ENCODE peak calls at places on chromosomes 2 and 18, in six cellular contexts. One of them, this sample, is unnamed.
A peak's percentile ranks its signal among the peaks of the same experiment; 100 is the strongest.

GRCh38 chr2:179443175-179443574 is 178.5 kb upstream of the SESTD1 start:
- DNase-seq in transverse colon: no peak
- DNase-seq in HCT116: no peak
- DNase-seq in PC-3: no peak
- DNase-seq in left ventricle myocardium inferior: peak; percentile 52
- DNase-seq in lower lobe of right lung: no peak
- DNase-seq in this sample: no peak

GRCh38 chr2:23453936-23454460 is 69.0 kb downstream of the KLHL29 start:
- DNase-seq in HCT116: no peak
- DNase-seq in lower lobe of right lung: no peak
- DNase-seq in PC-3: no peak
- DNase-seq in transverse colon: no peak
- DNase-seq in left ventricle myocardium inferior: no peak
- DNase-seq in this sample: no peak

GRCh38 chr2:72126186-72127100 is 21.2 kb downstream of the CYP26B1 start:
- DNase-seq in transverse colon: no peak
- DNase-seq in lower lobe of right lung: no peak
- DNase-seq in HCT116: no peak
- DNase-seq in left ventricle myocardium inferior: no peak
- DNase-seq in PC-3: no peak
- DNase-seq in this sample: no peak

GRCh38 chr2:210162466-210163124 is 8.6 kb downstream of the KANSL1L start:
- DNase-seq in transverse colon: no peak
- DNase-seq in lower lobe of right lung: no peak
- DNase-seq in left ventricle myocardium inferior: no peak
- DNase-seq in PC-3: no peak
- DNase-seq in HCT116: no peak
- DNase-seq in this sample: no peak

GRCh38 chr2:201669865-201670264 is 26.6 kb upstream of the TMEM237 start:
- DNase-seq in lower lobe of right lung: no peak
- DNase-seq in HCT116: no peak
- DNase-seq in left ventricle myocardium inferior: no peak
- DNase-seq in PC-3: no peak
- DNase-seq in transverse colon: no peak
- DNase-seq in this sample: no peak

GRCh38 chr2:133461484-133461883 is 106.8 kb downstream of the NCKAP5 start:
- DNase-seq in lower lobe of right lung: no peak
- DNase-seq in transverse colon: no peak
- DNase-seq in HCT116: no peak
- DNase-seq in left ventricle myocardium inferior: no peak
- DNase-seq in PC-3: no peak
- DNase-seq in this sample: no peak

GRCh38 chr2:75098856-75099255 is 100.5 kb downstream of the TACR1 start:
- DNase-seq in PC-3: peak; percentile 53
- DNase-seq in transverse colon: no peak
- DNase-seq in lower lobe of right lung: no peak
- DNase-seq in left ventricle myocardium inferior: no peak
- DNase-seq in HCT116: no peak
- DNase-seq in this sample: no peak

GRCh38 chr18:27604583-27604982 is 419.5 kb upstream of the CHST9 start:
- DNase-seq in HCT116: no peak
- DNase-seq in left ventricle myocardium inferior: no peak
- DNase-seq in PC-3: peak; percentile 64
- DNase-seq in lower lobe of right lung: no peak
- DNase-seq in transverse colon: no peak
- DNase-seq in this sample: no peak

GRCh38 chr2:201194097-201194496 is 11.2 kb downstream of the CASP10 start:
- DNase-seq in lower lobe of right lung: no peak
- DNase-seq in left ventricle myocardium inferior: no peak
- DNase-seq in HCT116: no peak
- DNase-seq in PC-3: no peak
- DNase-seq in transverse colon: no peak
- DNase-seq in this sample: no peak

GRCh38 chr2:160603771-160604510 is 110.3 kb upstream of the RBMS1 start:
- DNase-seq in left ventricle myocardium inferior: no peak
- DNase-seq in HCT116: no peak
- DNase-seq in PC-3: no peak
- DNase-seq in lower lobe of right lung: no peak
- DNase-seq in transverse colon: no peak
- DNase-seq in this sample: no peak

GRCh38 chr2:203688798-203689197 is 17.6 kb upstream of the CD28 start:
- DNase-seq in lower lobe of right lung: peak; percentile 47
- DNase-seq in PC-3: no peak
- DNase-seq in transverse colon: peak; percentile 23
- DNase-seq in HCT116: no peak
- DNase-seq in left ventricle myocardium inferior: peak; percentile 75
- DNase-seq in this sample: peak; percentile 66

GRCh38 chr18:23540867-23541266 is 37.6 kb downstream of the RMC1 start:
- DNase-seq in PC-3: no peak
- DNase-seq in transverse colon: no peak
- DNase-seq in left ventricle myocardium inferior: no peak
- DNase-seq in HCT116: no peak
- DNase-seq in lower lobe of right lung: no peak
- DNase-seq in this sample: no peak

GRCh38 chr2:130759906-130760753 is 4.8 kb downstream of the AMER3 start:
- DNase-seq in HCT116: no peak
- DNase-seq in lower lobe of right lung: no peak
- DNase-seq in left ventricle myocardium inferior: no peak
- DNase-seq in transverse colon: no peak
- DNase-seq in PC-3: peak; percentile 54
- DNase-seq in this sample: no peak

GRCh38 chr18:23470620-23471387 is 17.7 kb downstream of the RIOK3 start:
- DNase-seq in PC-3: no peak
- DNase-seq in left ventricle myocardium inferior: no peak
- DNase-seq in HCT116: no peak
- DNase-seq in lower lobe of right lung: no peak
- DNase-seq in transverse colon: no peak
- DNase-seq in this sample: no peak

GRCh38 chr18:31400191-31400590 is 23.6 kb downstream of the DSG4 start:
- DNase-seq in left ventricle myocardium inferior: no peak
- DNase-seq in HCT116: no peak
- DNase-seq in transverse colon: no peak
- DNase-seq in lower lobe of right lung: no peak
- DNase-seq in PC-3: no peak
- DNase-seq in this sample: no peak

GRCh38 chr18:49869354-49869753 is 56.0 kb upstream of the ACAA2 start:
- DNase-seq in HCT116: no peak
- DNase-seq in left ventricle myocardium inferior: no peak
- DNase-seq in transverse colon: no peak
- DNase-seq in PC-3: no peak
- DNase-seq in lower lobe of right lung: no peak
- DNase-seq in this sample: no peak
- H3K4me1 ChIP-seq in HCT116: no peaks in the 10 kb centered on the region
- H3K4me1 ChIP-seq in left ventricle myocardium inferior: no peaks in the 10 kb centered on the region
- H3K4me1 ChIP-seq in transverse colon: no peaks in the 10 kb centered on the region
- H3K4me1 ChIP-seq in PC-3: no peaks in the 10 kb centered on the region
- H3K4me1 ChIP-seq in lower lobe of right lung: no peaks in the 10 kb centered on the region
- H3K4me1 ChIP-seq in this sample: no peaks in the 10 kb centered on the region

GRCh38 chr2:8953525-8953924 is 50.0 kb downstream of the MBOAT2 start:
- DNase-seq in left ventricle myocardium inferior: no peak
- DNase-seq in HCT116: no peak
- DNase-seq in transverse colon: no peak
- DNase-seq in PC-3: no peak
- DNase-seq in lower lobe of right lung: no peak
- DNase-seq in this sample: no peak

GRCh38 chr2:8957593-8957992 is 45.9 kb downstream of the MBOAT2 start:
- DNase-seq in PC-3: no peak
- DNase-seq in left ventricle myocardium inferior: no peak
- DNase-seq in transverse colon: no peak
- DNase-seq in HCT116: no peak
- DNase-seq in lower lobe of right lung: no peak
- DNase-seq in this sample: no peak

GRCh38 chr2:8954990-8955389 is 48.5 kb downstream of the MBOAT2 start:
- DNase-seq in PC-3: no peak
- DNase-seq in transverse colon: no peak
- DNase-seq in left ventricle myocardium inferior: no peak
- DNase-seq in HCT116: no peak
- DNase-seq in lower lobe of right lung: no peak
- DNase-seq in this sample: no peak

GRCh38 chr2:8956789-8957188 is 46.7 kb downstream of the MBOAT2 start:
- DNase-seq in lower lobe of right lung: no peak
- DNase-seq in PC-3: no peak
- DNase-seq in transverse colon: no peak
- DNase-seq in left ventricle myocardium inferior: no peak
- DNase-seq in HCT116: no peak
- DNase-seq in this sample: no peak
- TF ChIP-seq CTCF in lower lobe of right lung: no peak
- TF ChIP-seq CTCF in PC-3: peak; percentile 30
- TF ChIP-seq CTCF in transverse colon: no peak
- TF ChIP-seq CTCF in left ventricle myocardium inferior: peak; percentile 32
- TF ChIP-seq CTCF in HCT116: no peak
- TF ChIP-seq CTCF in this sample: peak; percentile 6

DNA sequence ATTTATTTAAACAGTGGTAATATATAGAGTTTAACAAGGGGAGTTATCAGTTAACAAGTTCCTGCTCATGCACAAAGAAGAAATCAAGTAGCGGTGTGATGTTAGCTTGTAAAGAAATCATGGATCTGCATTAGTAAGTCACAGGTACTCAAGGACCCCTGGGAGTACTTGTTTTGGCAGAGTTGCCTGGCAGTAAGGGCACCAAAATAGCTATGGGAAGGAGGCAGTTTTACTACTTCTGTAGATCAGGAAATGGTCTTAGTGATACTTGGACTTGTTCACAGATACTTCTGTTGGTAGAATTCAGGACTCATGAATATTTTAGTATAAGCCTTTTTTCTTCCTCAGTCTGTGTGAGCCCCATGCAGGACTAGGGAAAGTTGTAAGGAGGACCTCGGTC is 107.3 kb upstream of the IL1R2 start:
- DNase-seq in HCT116: no peak
- DNase-seq in transverse colon: no peak
- DNase-seq in lower lobe of right lung: no peak
- DNase-seq in PC-3: no peak
- DNase-seq in left ventricle myocardium inferior: no peak
- DNase-seq in this sample: no peak
- H3K36me3 ChIP-seq in HCT116: peaks cover 1% of the 10 kb centered on the region
- H3K36me3 ChIP-seq in transverse colon: peaks cover 11% of the 10 kb centered on the region
- H3K36me3 ChIP-seq in lower lobe of right lung: peaks cover 73% of the 10 kb centered on the region
- H3K36me3 ChIP-seq in PC-3: peaks cover 69% of the 10 kb centered on the region
- H3K36me3 ChIP-seq in left ventricle myocardium inferior: peaks cover 58% of the 10 kb centered on the region
- H3K36me3 ChIP-seq in this sample: peaks cover 3% of the 10 kb centered on the region

GRCh38 chr2:222307978-222308479 is 9.2 kb upstream of the PAX3 start:
- DNase-seq in HCT116: no peak
- DNase-seq in lower lobe of right lung: no peak
- DNase-seq in left ventricle myocardium inferior: no peak
- DNase-seq in PC-3: no peak
- DNase-seq in transverse colon: no peak
- DNase-seq in this sample: no peak
- H3K4me1 ChIP-seq in HCT116: no peaks in the 10 kb centered on the region
- H3K4me1 ChIP-seq in lower lobe of right lung: peaks cover 39% of the 10 kb centered on the region
- H3K4me1 ChIP-seq in left ventricle myocardium inferior: peaks cover 42% of the 10 kb centered on the region
- H3K4me1 ChIP-seq in PC-3: no peaks in the 10 kb centered on the region
- H3K4me1 ChIP-seq in transverse colon: peaks cover 10% of the 10 kb centered on the region
- H3K4me1 ChIP-seq in this sample: peaks cover 5% of the 10 kb centered on the region

This sample was measured in Caco-2.